ENCODE peak calls at places on chromosomes 4 and X, in four cellular contexts. U is IMR-90, C is H9, R is H1. I is an unnamed sample.

GRCh38 chrX:56314334-56314733 is 82.2 kb downstream of the KLF8 start:
- DNase-seq in C (no peak), R (no peak), U (no peak), I (no peak)

GRCh38 chrX:64204701-64205440 is 637 bp downstream of the AMER1 start:
- DNase-seq in C (peak), R (no peak), U (peak), I (peak)

GRCh38 chr4:171644430-171645057 is 168.7 kb upstream of the GALNTL6 start:
- DNase-seq in U (no peak), C (peak), R (no peak), I (peak)

GRCh38 chrX:119826399-119826959 is 26.3 kb downstream of the UPF3B start:
- DNase-seq in R (no peak), U (peak), C (no peak), I (peak)

GRCh38 chr4:47662975-47663374 is 174.9 kb downstream of the CORIN start:
- DNase-seq in R (no peak), U (no peak), C (no peak), I (peak)

GRCh38 chrX:138018145-138018799 is 452.3 kb downstream of the ZIC3 start:
- DNase-seq in C (no peak), U (no peak), R (no peak), I (no peak)

GRCh38 chr4:142547974-142548373 is 298.1 kb downstream of the INPP4B start:
- DNase-seq in C (no peak), R (no peak), U (peak), I (no peak)

GRCh38 chr4:119781044-119781443 is 152.4 kb upstream of the PDE5A start:
- DNase-seq in C (no peak), R (no peak), U (no peak), I (no peak)

GRCh38 chrX:10033360-10034007 is 66.3 kb downstream of the CLDN34 start:
- DNase-seq in C (no peak), U (peak), R (no peak), I (no peak)

GRCh38 chr4:116688536-116688935 is 396.8 kb downstream of the TRAM1L1 start:
- DNase-seq in R (no peak), C (no peak), U (no peak), I (no peak)

GRCh38 chrX:50049228-50049627 is 126.8 kb downstream of the CLCN5 start:
- DNase-seq in R (no peak), C (no peak), U (no peak), I (no peak)

DNA sequence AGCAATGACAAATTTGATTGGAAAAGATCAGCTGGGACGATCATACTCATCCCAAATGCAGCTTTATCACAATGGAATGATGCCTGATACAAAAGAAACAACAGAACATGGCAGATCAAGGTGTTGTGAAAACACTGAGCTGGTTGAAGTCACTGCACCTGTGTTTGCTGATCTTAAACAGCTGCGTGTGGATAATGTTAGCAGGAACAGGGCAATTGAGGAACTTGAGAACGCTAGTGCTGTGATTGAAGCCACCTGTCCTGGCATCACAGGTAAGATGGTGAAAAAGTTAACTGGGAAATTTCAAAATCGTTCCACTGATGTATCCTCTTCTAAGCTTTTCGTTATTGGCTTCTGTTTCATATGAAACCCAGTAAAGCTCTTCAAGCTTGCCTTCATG is 27.4 kb upstream of the SOD3 start:
- DNase-seq in R (no peak), C (no peak), U (no peak), I (no peak)
- H4K5ac ChIP-seq in R (no peak), C (no peak), U (no peak), I (no peak)

DNA sequence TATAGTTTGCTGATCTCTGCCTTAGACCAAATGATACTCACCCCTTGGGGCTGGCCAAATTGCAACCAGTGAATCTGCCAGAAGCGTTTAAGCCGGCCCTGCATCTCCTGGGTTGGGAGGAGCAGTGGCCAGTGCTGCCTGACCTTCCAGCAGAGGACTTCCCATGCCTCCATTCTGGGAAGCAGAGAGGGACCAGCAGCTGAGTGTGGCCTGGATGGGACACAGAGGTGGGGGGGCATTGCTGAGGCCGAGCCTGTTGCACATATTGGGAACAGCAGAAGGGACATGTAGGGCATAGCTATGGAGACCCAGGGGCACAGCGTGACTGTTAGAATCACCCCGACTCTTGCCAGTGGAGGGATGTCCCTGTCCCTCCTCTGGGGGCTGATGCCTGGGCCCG is 93.3 kb downstream of the CPZ start:
- DNase-seq in C (no peak), R (no peak), U (no peak), I (no peak)
- H2BK15ac ChIP-seq in C (no peak), R (no peak), U (no peak), I (no peak)

DNA sequence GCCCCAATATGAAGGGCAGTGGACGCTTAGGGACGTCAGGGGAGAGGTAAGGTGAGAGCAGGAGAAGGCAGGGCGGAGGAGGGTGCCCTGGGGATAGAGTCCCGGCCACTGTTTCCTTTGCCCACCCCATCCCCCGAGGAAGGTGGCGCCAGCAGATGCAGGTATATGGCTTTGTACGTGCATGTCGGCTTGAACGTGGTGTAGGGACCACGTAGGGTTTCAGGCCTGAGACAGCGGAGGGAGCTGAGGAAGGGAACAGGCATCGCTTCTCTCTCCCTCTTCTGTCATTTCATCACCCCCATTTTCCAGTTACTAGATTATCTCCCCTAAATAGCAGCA is 97.9 kb downstream of the PHKA2 start:
- DNase-seq in U (no peak), C (no peak), R (no peak), I (peak)
- H3K4ac ChIP-seq in U (peak), C (no peak), R (peak), I (no peak)

DNA sequence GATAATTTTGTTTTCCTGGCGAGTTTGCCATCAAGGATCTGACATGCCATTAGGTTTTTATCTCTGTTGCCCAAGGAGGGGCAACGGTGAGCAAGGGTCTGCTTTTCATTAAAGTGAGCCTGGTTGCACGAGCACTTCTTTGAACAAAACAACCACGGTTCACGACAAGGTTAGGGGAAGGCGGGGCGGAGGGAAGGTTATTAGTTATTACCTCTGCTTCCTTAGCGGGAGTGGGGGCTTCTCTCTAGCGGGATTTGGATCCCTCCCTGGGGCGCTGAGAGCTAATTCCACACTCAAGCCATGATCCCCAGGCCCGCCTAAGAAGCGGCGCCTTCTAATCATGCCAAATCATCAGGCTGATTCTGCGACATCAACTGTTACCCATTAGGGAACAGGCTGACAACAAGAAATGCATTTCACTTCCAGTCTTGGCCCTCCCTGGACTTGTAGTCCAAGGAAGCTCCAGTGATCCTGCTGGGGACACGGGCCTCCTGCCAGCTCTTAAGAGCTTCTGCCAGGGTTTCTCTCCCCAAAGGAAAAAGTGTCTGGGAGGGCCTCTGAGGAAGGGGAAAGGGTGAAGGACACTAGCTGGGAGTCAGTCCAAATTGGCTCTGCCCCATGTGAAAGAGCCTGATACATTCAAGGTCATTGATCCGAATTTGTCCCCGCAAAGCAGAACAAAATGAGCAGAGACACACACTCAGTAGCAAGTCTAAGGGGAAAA is 617.8 kb downstream of the MID1IP1 start:
- DNase-seq in U (no peak), C (no peak), R (no peak), I (no peak)
- H4K5ac ChIP-seq in U (no peak), C (no peak), R (no peak), I (no peak)

I was measured in mesendoderm.